ENCODE peak calls at places on chromosomes 11 and 22, in six cellular contexts. N is stimulated activated CD8-positive, alpha-beta memory T cell treated with anti-CD3 and anti-CD28 coated beads, Interleukin-2, amount 100 ng/mL, for 1 hour; C is transverse colon; O is skeletal muscle cell; U is activated naive CD8-positive, alpha-beta T cell treated with anti-CD3 and anti-CD28 coated beads, Interleukin-2, amount 50 U/mL, for 24 hours; K is DMS153. I is an unnamed sample.

GRCh38 chr11:1060410-1060809 is 14.3 kb upstream of the MUC2 start:
- DNase-seq in K (no peak), C (no peak), O (no peak), U (no peak), N (no peak), I (no peak)

GRCh38 chr22:46230262-46230901 is 19.7 kb downstream of the CDPF1 start:
- DNase-seq in U (no peak), K (no peak), C (no peak), O (no peak), N (no peak), I (no peak)

GRCh38 chr11:12765428-12765827 is 91.2 kb downstream of the TEAD1 start:
- DNase-seq in C (no peak), U (no peak), N (no peak), K (peak), O (no peak), I (no peak)

GRCh38 chr11:96237759-96238158 is 105.2 kb downstream of the MAML2 start:
- DNase-seq in N (no peak), C (no peak), U (no peak), K (peak), O (no peak), I (no peak)

GRCh38 chr11:15826826-15827225 is 529.5 kb downstream of the SOX6 start:
- DNase-seq in O (no peak), U (peak), N (no peak), K (no peak), C (peak), I (no peak)

GRCh38 chr11:19938051-19938856 is 222.0 kb downstream of the DBX1 start:
- DNase-seq in C (peak), K (peak), N (no peak), O (no peak), U (peak), I (no peak)

GRCh38 chr22:46582281-46582811 is 37.8 kb upstream of the GRAMD4 start:
- DNase-seq in O (no peak), N (no peak), C (peak), K (peak), U (no peak), I (no peak)

GRCh38 chr11:10309163-10310093 is 4.6 kb downstream of the ADM start:
- DNase-seq in N (no peak), O (no peak), U (no peak), C (peak), K (peak), I (no peak)

GRCh38 chr11:112163875-112164521 is at the start of gene IL18:
- DNase-seq in K (peak), U (no peak), N (no peak), O (no peak), C (peak), I (no peak)

GRCh38 chr11:69530278-69531070 is 49.0 kb downstream of the LINC01488 start:
- DNase-seq in C (no peak), U (no peak), K (no peak), N (no peak), O (no peak), I (no peak)

GRCh38 chr11:14300661-14301304 is 58.2 kb downstream of the RRAS2 start:
- DNase-seq in O (no peak), N (no peak), U (peak), C (peak), K (no peak), I (no peak)

GRCh38 chr11:58640386-58641023 is 18.0 kb downstream of the CNTF start:
- DNase-seq in K (no peak), N (no peak), U (no peak), C (no peak), O (no peak), I (no peak)